ENCODE peak calls at places on chromosomes 3 and 15, in nine cellular contexts. J is left cardiac atrium, Q is heart right ventricle, G is NCI-H1436 treated with DMSO at 0.1 percent for 48 hours, L is fibroblast of the aortic adventitia, C is uterus, A is GF-D8, Z is T-helper 9 cell, V is brain microvascular endothelial cell. E is an unnamed sample.

GRCh38 chr15:96264351-96264798 is 66.1 kb upstream of the NR2F2 start:
- DNase-seq in L (no peak), Z (no peak), G (no peak), C (no peak), Q (no peak), J (no peak), V (no peak), A (no peak), E (no peak)

GRCh38 chr15:47340576-47340920 is 376.8 kb upstream of the SEMA6D start:
- DNase-seq in G (no peak), Q (no peak), Z (no peak), C (no peak), J (no peak), L (no peak), V (no peak), A (no peak), E (no peak)

GRCh38 chr15:45181491-45182285 is 6.1 kb downstream of the SHF start:
- DNase-seq in L (no peak), J (no peak), C (no peak), G (no peak), Z (no peak), A (no peak), V (no peak), Q (no peak), E (no peak)

GRCh38 chr3:120678331-120678845 is 3.7 kb downstream of the HGD start:
- DNase-seq in A (peak; percentile 87), G (no peak), L (peak; percentile 88), C (no peak), Z (no peak), V (peak; percentile 38), J (peak; percentile 27), Q (no peak), E (no peak)

GRCh38 chr3:119276657-119277056 is 17.5 kb upstream of the ARHGAP31 start:
- DNase-seq in L (no peak), C (no peak), A (no peak), J (no peak), Z (no peak), V (no peak), Q (no peak), G (no peak), E (no peak)

GRCh38 chr3:182233405-182233804 is 521.7 kb downstream of the SOX2 start:
- DNase-seq in J (no peak), A (no peak), Z (no peak), C (no peak), G (no peak), L (no peak), Q (no peak), V (no peak), E (no peak)

GRCh38 chr3:19046440-19046839 is 101.9 kb upstream of the KCNH8 start:
- DNase-seq in A (no peak), J (no peak), Z (no peak), C (no peak), L (no peak), G (no peak), V (no peak), Q (no peak), E (no peak)

GRCh38 chr3:15703346-15703745 is 94.4 kb downstream of the ANKRD28 start:
- DNase-seq in G (no peak), C (no peak), V (no peak), J (no peak), Z (no peak), A (no peak), Q (no peak), L (no peak), E (no peak)

GRCh38 chr3:22091329-22091728 is 340.3 kb upstream of the ZNF385D start:
- DNase-seq in C (no peak), A (no peak), L (no peak), V (no peak), Z (no peak), J (no peak), G (no peak), Q (no peak), E (no peak)

GRCh38 chr3:115347737-115348136 is 200.6 kb upstream of the ZBTB20 start:
- DNase-seq in Z (no peak), Q (no peak), L (peak; percentile 45), J (no peak), C (no peak), G (no peak), V (no peak), A (no peak), E (no peak)

GRCh38 chr3:73255609-73256029 is 194.2 kb downstream of the EBLN2 start:
- DNase-seq in L (peak; percentile 87), V (peak; percentile 54), C (peak; percentile 18), Q (no peak), A (no peak), G (no peak), J (peak; percentile 26), Z (no peak), E (no peak)

GRCh38 chr3:37899101-37899707 is 37.5 kb downstream of the CTDSPL start:
- DNase-seq in Z (no peak), L (no peak), G (no peak), A (no peak), V (no peak), C (no peak), J (no peak), Q (no peak), E (no peak)

GRCh38 chr15:92224843-92225242 is 168.8 kb upstream of the ST8SIA2 start:
- DNase-seq in Q (no peak), C (no peak), J (no peak), G (no peak), L (no peak), V (no peak), Z (no peak), A (no peak), E (no peak)

GRCh38 chr15:60708684-60709083 is 229.7 kb upstream of the ICE2 start:
- DNase-seq in C (no peak), A (no peak), L (peak; percentile 22), Q (no peak), V (peak; percentile 97), G (no peak), J (no peak), Z (no peak), E (no peak)

GRCh38 chr3:39166932-39167532 is 13.6 kb upstream of the CSRNP1 start:
- DNase-seq in L (peak; percentile 97), G (no peak), A (peak; percentile 43), Q (no peak), V (peak; percentile 84), C (peak; percentile 33), J (no peak), Z (no peak), E (no peak)

GRCh38 chr15:31032959-31033358 is 41.5 kb upstream of the MTMR10 start:
- DNase-seq in Z (no peak), G (no peak), J (no peak), Q (no peak), A (no peak), C (no peak), L (peak; percentile 96), V (peak; percentile 11), E (no peak)

GRCh38 chr3:27378331-27378730 is 9.1 kb upstream of the NEK10 start:
- DNase-seq in Z (no peak), J (no peak), L (no peak), A (no peak), V (no peak), G (no peak), Q (no peak), C (no peak), E (no peak)